ENCODE peak calls at places on chromosomes 11 and 22, in ten cellular contexts. One of them, this sample, is unnamed.

GRCh38 chr11:27678242-27678641 is 22.0 kb downstream of the BDNF start:
- DNase-seq in dorsolateral prefrontal cortex: no peak
- DNase-seq in stimulated activated CD8-positive, alpha-beta memory T cell treated with anti-CD3 and anti-CD28 coated beads, Interleukin-2, amount 100 ng/mL, for 48 hours: no peak
- DNase-seq in posterior vena cava: no peak
- DNase-seq in upper lobe of right lung: no peak
- DNase-seq in islet precursor cell: no peak
- DNase-seq in HEK293T: no peak
- DNase-seq in NCI-H1930: no peak
- DNase-seq in tibial artery: no peak
- DNase-seq in NCI-H446 treated with DMSO at 0.1 percent for 48 hours: no peak
- DNase-seq in this sample: no peak

GRCh38 chr11:8219257-8220021 is 44.2 kb downstream of the LMO1 start:
- DNase-seq in dorsolateral prefrontal cortex: no peak
- DNase-seq in stimulated activated CD8-positive, alpha-beta memory T cell treated with anti-CD3 and anti-CD28 coated beads, Interleukin-2, amount 100 ng/mL, for 48 hours: no peak
- DNase-seq in posterior vena cava: peak
- DNase-seq in upper lobe of right lung: no peak
- DNase-seq in islet precursor cell: peak
- DNase-seq in HEK293T: peak
- DNase-seq in NCI-H1930: peak
- DNase-seq in tibial artery: no peak
- DNase-seq in NCI-H446 treated with DMSO at 0.1 percent for 48 hours: no peak
- DNase-seq in this sample: no peak

GRCh38 chr11:111283945-111284481 is 14.3 kb upstream of the POU2AF3 start:
- DNase-seq in dorsolateral prefrontal cortex: no peak
- DNase-seq in stimulated activated CD8-positive, alpha-beta memory T cell treated with anti-CD3 and anti-CD28 coated beads, Interleukin-2, amount 100 ng/mL, for 48 hours: no peak
- DNase-seq in posterior vena cava: no peak
- DNase-seq in upper lobe of right lung: no peak
- DNase-seq in islet precursor cell: peak
- DNase-seq in HEK293T: no peak
- DNase-seq in NCI-H1930: no peak
- DNase-seq in tibial artery: no peak
- DNase-seq in NCI-H446 treated with DMSO at 0.1 percent for 48 hours: no peak
- DNase-seq in this sample: no peak

GRCh38 chr22:20595461-20595860 is 88.1 kb downstream of the MED15 start:
- DNase-seq in dorsolateral prefrontal cortex: no peak
- DNase-seq in stimulated activated CD8-positive, alpha-beta memory T cell treated with anti-CD3 and anti-CD28 coated beads, Interleukin-2, amount 100 ng/mL, for 48 hours: no peak
- DNase-seq in posterior vena cava: no peak
- DNase-seq in upper lobe of right lung: no peak
- DNase-seq in islet precursor cell: no peak
- DNase-seq in HEK293T: no peak
- DNase-seq in NCI-H1930: no peak
- DNase-seq in tibial artery: no peak
- DNase-seq in NCI-H446 treated with DMSO at 0.1 percent for 48 hours: no peak
- DNase-seq in this sample: no peak

GRCh38 chr22:17726561-17727243 is 47.6 kb downstream of the BID start:
- DNase-seq in dorsolateral prefrontal cortex: no peak
- DNase-seq in stimulated activated CD8-positive, alpha-beta memory T cell treated with anti-CD3 and anti-CD28 coated beads, Interleukin-2, amount 100 ng/mL, for 48 hours: no peak
- DNase-seq in posterior vena cava: no peak
- DNase-seq in upper lobe of right lung: no peak
- DNase-seq in islet precursor cell: peak
- DNase-seq in HEK293T: no peak
- DNase-seq in NCI-H1930: no peak
- DNase-seq in tibial artery: no peak
- DNase-seq in NCI-H446 treated with DMSO at 0.1 percent for 48 hours: no peak
- DNase-seq in this sample: no peak

GRCh38 chr22:28019360-28019759 is 100.3 kb upstream of the PITPNB start:
- DNase-seq in dorsolateral prefrontal cortex: peak
- DNase-seq in stimulated activated CD8-positive, alpha-beta memory T cell treated with anti-CD3 and anti-CD28 coated beads, Interleukin-2, amount 100 ng/mL, for 48 hours: no peak
- DNase-seq in posterior vena cava: peak
- DNase-seq in upper lobe of right lung: peak
- DNase-seq in islet precursor cell: no peak
- DNase-seq in HEK293T: no peak
- DNase-seq in NCI-H1930: no peak
- DNase-seq in tibial artery: peak
- DNase-seq in NCI-H446 treated with DMSO at 0.1 percent for 48 hours: no peak
- DNase-seq in this sample: no peak

GRCh38 chr22:47139790-47140119 is 377.3 kb downstream of the TBC1D22A start:
- DNase-seq in dorsolateral prefrontal cortex: no peak
- DNase-seq in stimulated activated CD8-positive, alpha-beta memory T cell treated with anti-CD3 and anti-CD28 coated beads, Interleukin-2, amount 100 ng/mL, for 48 hours: no peak
- DNase-seq in posterior vena cava: no peak
- DNase-seq in upper lobe of right lung: no peak
- DNase-seq in islet precursor cell: no peak
- DNase-seq in HEK293T: no peak
- DNase-seq in NCI-H1930: no peak
- DNase-seq in tibial artery: no peak
- DNase-seq in NCI-H446 treated with DMSO at 0.1 percent for 48 hours: no peak
- DNase-seq in this sample: no peak

GRCh38 chr11:46930089-46930488 is 6.5 kb upstream of the CSTPP1 start:
- DNase-seq in dorsolateral prefrontal cortex: no peak
- DNase-seq in stimulated activated CD8-positive, alpha-beta memory T cell treated with anti-CD3 and anti-CD28 coated beads, Interleukin-2, amount 100 ng/mL, for 48 hours: no peak
- DNase-seq in posterior vena cava: no peak
- DNase-seq in upper lobe of right lung: no peak
- DNase-seq in islet precursor cell: no peak
- DNase-seq in HEK293T: no peak
- DNase-seq in NCI-H1930: no peak
- DNase-seq in tibial artery: no peak
- DNase-seq in NCI-H446 treated with DMSO at 0.1 percent for 48 hours: no peak
- DNase-seq in this sample: no peak

GRCh38 chr11:57903441-57904123 is 120.1 kb upstream of the OR9Q1 start:
- DNase-seq in dorsolateral prefrontal cortex: peak
- DNase-seq in stimulated activated CD8-positive, alpha-beta memory T cell treated with anti-CD3 and anti-CD28 coated beads, Interleukin-2, amount 100 ng/mL, for 48 hours: peak
- DNase-seq in posterior vena cava: no peak
- DNase-seq in upper lobe of right lung: no peak
- DNase-seq in islet precursor cell: peak
- DNase-seq in HEK293T: no peak
- DNase-seq in NCI-H1930: no peak
- DNase-seq in tibial artery: no peak
- DNase-seq in NCI-H446 treated with DMSO at 0.1 percent for 48 hours: no peak
- DNase-seq in this sample: no peak

GRCh38 chr11:43942651-43943356 is 367 bp downstream of the C11orf96 start:
- DNase-seq in dorsolateral prefrontal cortex: no peak
- DNase-seq in stimulated activated CD8-positive, alpha-beta memory T cell treated with anti-CD3 and anti-CD28 coated beads, Interleukin-2, amount 100 ng/mL, for 48 hours: no peak
- DNase-seq in posterior vena cava: no peak
- DNase-seq in upper lobe of right lung: peak
- DNase-seq in islet precursor cell: peak
- DNase-seq in HEK293T: peak
- DNase-seq in NCI-H1930: peak
- DNase-seq in tibial artery: peak
- DNase-seq in NCI-H446 treated with DMSO at 0.1 percent for 48 hours: no peak
- DNase-seq in this sample: no peak